ENCODE peak calls at places on chromosomes 11 and 22, in five cellular contexts. D, V, K, C and A are unnamed samples.
A peak's percentile ranks its signal among the peaks of the same experiment; 100 is the strongest.

GRCh38 chr11:92663539-92663938 is 305.9 kb upstream of the MTNR1B start:
- DNase-seq in D (peak; percentile 75), K (no peak), C (no peak), V (no peak), A (no peak)

GRCh38 chr11:116791002-116791812 is 472 bp downstream of the APOA5 start:
- DNase-seq in C (peak; percentile 92), K (peak; percentile 86), D (peak; percentile 71), V (peak; percentile 65), A (peak; percentile 67)

GRCh38 chr11:118533769-118534729 is 3.1 kb downstream of the TMEM25 start:
- DNase-seq in D (no peak), C (no peak), V (no peak), K (no peak), A (no peak)

GRCh38 chr11:131985769-131986393 is 615.5 kb downstream of the NTM start:
- DNase-seq in D (no peak), V (no peak), C (no peak), K (peak; percentile 23), A (no peak)

GRCh38 chr11:69449320-69450063 is 32.0 kb upstream of the LINC01488 start:
- DNase-seq in C (no peak), K (peak; percentile 71), V (no peak), D (peak; percentile 87), A (no peak)

GRCh38 chr11:118907051-118907748 is 18.5 kb downstream of the BCL9L start:
- DNase-seq in K (peak; percentile 87), D (peak; percentile 76), V (peak; percentile 76), C (peak; percentile 91), A (peak; percentile 81)

GRCh38 chr11:65611028-65611757 is 2.8 kb downstream of the MAP3K11 start:
- DNase-seq in D (peak; percentile 38), V (no peak), C (no peak), K (no peak), A (no peak)

GRCh38 chr22:45034156-45034555 is 24.4 kb upstream of the PHF21B start:
- DNase-seq in D (no peak), V (no peak), C (no peak), K (no peak), A (no peak)

GRCh38 chr22:26893711-26894110 is 236.3 kb downstream of the MIAT start:
- DNase-seq in D (no peak), C (no peak), K (no peak), V (no peak), A (no peak)

GRCh38 chr11:117953029-117953671 is 23.9 kb upstream of the TMPRSS13 start:
- DNase-seq in V (no peak), C (no peak), D (no peak), K (no peak), A (no peak)

GRCh38 chr11:118618115-118618990 is 10.9 kb downstream of the PHLDB1 start:
- DNase-seq in K (peak; percentile 88), V (no peak), D (peak; percentile 94), C (peak; percentile 28), A (no peak)

GRCh38 chr11:2943711-2944118 is 14.5 kb upstream of the PHLDA2 start:
- DNase-seq in D (no peak), C (no peak), K (no peak), V (no peak), A (no peak)

GRCh38 chr11:12842933-12843636 is 166.0 kb upstream of the RASSF10 start:
- DNase-seq in D (peak; percentile 46), K (peak; percentile 53), V (no peak), C (peak; percentile 39), A (no peak)

GRCh38 chr22:36184433-36185035 is 17.1 kb downstream of the APOL4 start:
- DNase-seq in D (peak; percentile 79), K (peak; percentile 34), V (no peak), C (no peak), A (no peak)

GRCh38 chr22:50074056-50074455 is 11.2 kb downstream of the MLC1 start:
- DNase-seq in K (no peak), D (no peak), V (no peak), C (no peak), A (no peak)

GRCh38 chr11:61054513-61054912 is 47.8 kb upstream of the CD5 start:
- DNase-seq in V (no peak), C (no peak), K (no peak), D (no peak), A (no peak)

GRCh38 chr22:19703869-19704268 is 10.4 kb upstream of the SEPTIN5 start:
- DNase-seq in D (no peak), V (no peak), K (no peak), C (no peak), A (no peak)

GRCh38 chr11:20159680-20160381 is 444 bp downstream of the DBX1 start:
- DNase-seq in K (no peak), V (no peak), C (no peak), D (no peak), A (no peak)